ENCODE peak calls at places on chromosomes 6 and 20, in eight cellular contexts. V is A549; S is uterus; L is CD8-positive, alpha-beta T cell; F is HL-60; E is AG04450; H is Calu3; A is mucosa of descending colon. K is an unnamed sample.

GRCh38 chr6:51936941-51937340 is 150.5 kb downstream of the PKHD1 start:
- DNase-seq in E (no peak), F (no peak), L (no peak), V (no peak), A (no peak), S (no peak), H (no peak), K (no peak)

GRCh38 chr20:3753098-3753497 is 14.5 kb downstream of the ADISSP start:
- DNase-seq in F (no peak), E (peak; percentile 43), S (peak; percentile 62), L (peak; percentile 37), A (no peak), H (peak; percentile 50), V (peak; percentile 85), K (no peak)

GRCh38 chr6:26743941-26744699 is 84.6 kb upstream of the ZNF322 start:
- DNase-seq in F (no peak), V (peak; percentile 21), A (no peak), S (no peak), E (no peak), L (no peak), H (no peak), K (no peak)

GRCh38 chr6:40774932-40775331 is 187.8 kb upstream of the LRFN2 start:
- DNase-seq in E (no peak), A (no peak), S (no peak), H (no peak), V (peak; percentile 5), L (no peak), F (no peak), K (no peak)

GRCh38 chr6:159910342-159910741 is 19.6 kb downstream of the MAS1 start:
- DNase-seq in S (no peak), E (no peak), F (no peak), H (no peak), L (no peak), A (no peak), V (no peak), K (no peak)

GRCh38 chr6:146912730-146913680 is 291.2 kb upstream of the STXBP5 start:
- DNase-seq in V (no peak), E (no peak), F (peak; percentile 22), H (no peak), A (no peak), S (no peak), L (no peak), K (no peak)

GRCh38 chr6:111718326-111718725 is 112.6 kb upstream of the TRAF3IP2 start:
- DNase-seq in E (no peak), S (no peak), L (no peak), H (no peak), F (no peak), V (no peak), A (no peak), K (no peak)

GRCh38 chr6:3825851-3826581 is 23.2 kb upstream of the FAM50B start:
- DNase-seq in V (peak; percentile 86), F (no peak), E (peak; percentile 90), L (no peak), S (peak; percentile 92), H (peak; percentile 86), A (peak; percentile 85), K (peak; percentile 86)

GRCh38 chr6:110728501-110728900 is 86.8 kb downstream of the CDK19 start:
- DNase-seq in V (no peak), H (no peak), F (no peak), L (no peak), S (no peak), E (no peak), A (no peak), K (no peak)

GRCh38 chr6:44446626-44447297 is 59.3 kb downstream of the CDC5L start:
- DNase-seq in S (no peak), E (peak; percentile 34), A (no peak), H (no peak), F (no peak), V (no peak), L (no peak), K (no peak)

GRCh38 chr6:135087803-135088202 is 33.2 kb upstream of the HBS1L start:
- DNase-seq in V (no peak), A (no peak), F (no peak), L (peak; percentile 6), S (no peak), E (no peak), H (no peak), K (no peak)

GRCh38 chr20:57656821-57657536 is 36.8 kb upstream of the ZBP1 start:
- DNase-seq in E (no peak), V (no peak), L (no peak), S (peak; percentile 12), H (peak; percentile 2), F (no peak), A (peak; percentile 38), K (peak; percentile 3)

GRCh38 chr20:13996265-13996664 is 949 bp downstream of the MACROD2 start:
- DNase-seq in A (no peak), E (no peak), L (no peak), S (no peak), H (no peak), V (no peak), F (no peak), K (no peak)

GRCh38 chr6:136525586-136526195 is 24.5 kb downstream of the MAP7 start:
- DNase-seq in E (no peak), L (no peak), V (peak; percentile 64), A (no peak), S (no peak), H (no peak), F (no peak), K (no peak)

GRCh38 chr6:169838291-169839028 is 87.0 kb downstream of the ERMARD start:
- DNase-seq in V (no peak), L (no peak), A (no peak), E (no peak), F (no peak), S (no peak), H (no peak), K (no peak)

GRCh38 chr6:80548496-80548895 is 442.0 kb downstream of the BCKDHB start:
- DNase-seq in L (no peak), S (no peak), A (no peak), H (no peak), V (no peak), F (no peak), E (no peak), K (no peak)

GRCh38 chr20:45117581-45117980 is 2.6 kb upstream of the WFDC5 start:
- DNase-seq in V (no peak), F (no peak), L (no peak), E (no peak), S (no peak), A (no peak), H (no peak), K (no peak)

GRCh38 chr20:41746635-41747034 is 128.5 kb upstream of the CHD6 start:
- DNase-seq in V (no peak), E (no peak), L (no peak), F (no peak), S (no peak), A (no peak), H (no peak), K (no peak)
- TF ChIP-seq CTCF in V (no peak), E (peak; percentile 2), L (no peak), F (no peak), S (no peak), A (no peak), H (peak; percentile 21), K (no peak)

DNA sequence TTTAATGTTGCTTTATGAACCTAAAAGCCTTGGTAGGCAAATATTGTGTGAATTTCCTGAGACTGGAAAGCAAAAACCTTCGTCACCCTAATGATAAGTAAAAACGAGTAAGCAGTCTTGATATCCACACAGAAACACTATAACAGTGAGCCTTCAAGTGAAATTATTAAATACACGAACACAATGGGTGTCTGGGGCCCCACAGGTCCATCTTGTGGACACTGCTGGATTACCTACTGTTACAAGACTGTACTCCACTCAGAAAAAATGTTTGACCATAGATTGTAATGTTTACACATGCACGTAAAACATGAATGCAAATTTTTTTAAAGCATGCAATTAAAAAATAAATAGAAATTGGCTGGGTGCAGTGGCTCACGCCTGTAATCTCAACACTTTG is 466.9 kb downstream of the CD83 start:
- DNase-seq in E (no peak), V (peak; percentile 27), F (no peak), L (no peak), S (no peak), A (no peak), H (no peak), K (no peak)
- TF ChIP-seq CTCF in E (peak; percentile 14), V (no peak), F (no peak), L (no peak), S (no peak), A (no peak), H (no peak), K (peak; percentile 49)

DNA sequence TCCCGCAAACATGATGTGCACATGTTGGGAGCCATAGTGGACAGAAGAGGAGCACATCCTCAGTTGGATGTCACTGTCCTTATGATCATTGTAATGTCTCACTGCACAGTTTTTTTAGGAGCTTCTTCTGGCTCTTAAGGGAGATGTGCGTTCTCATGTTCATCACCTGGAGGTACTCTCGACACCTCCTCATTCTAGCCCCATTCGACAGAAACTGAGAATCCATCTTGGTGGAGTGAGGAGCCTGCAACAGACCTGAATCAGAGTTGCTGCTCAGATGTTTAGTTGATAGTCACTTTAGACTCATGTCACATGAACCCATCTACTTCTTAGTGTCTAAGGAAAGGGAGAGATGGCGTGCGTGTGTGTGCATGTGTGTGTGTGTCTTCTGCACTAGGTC is 2.3 kb upstream of the BMP6 start:
- DNase-seq in S (no peak), F (no peak), H (no peak), L (no peak), A (no peak), E (no peak), V (no peak), K (no peak)
- TF ChIP-seq CTCF in S (no peak), F (no peak), H (no peak), L (no peak), A (no peak), E (no peak), V (no peak), K (no peak)

GRCh38 chr6:101110814-101111213 is 229.7 kb upstream of the ASCC3 start:
- DNase-seq in F (no peak), V (no peak), E (no peak), L (no peak), H (no peak), S (no peak), A (no peak), K (no peak)

GRCh38 chr6:101113468-101114260 is 232.5 kb upstream of the ASCC3 start:
- DNase-seq in V (no peak), S (no peak), E (no peak), A (no peak), H (no peak), L (no peak), F (no peak), K (no peak)

GRCh38 chr6:101116337-101116736 is 235.2 kb upstream of the ASCC3 start:
- DNase-seq in L (no peak), S (no peak), A (no peak), H (no peak), V (no peak), F (no peak), E (no peak), K (no peak)

GRCh38 chr6:101117397-101118185 is 236.5 kb upstream of the ASCC3 start:
- DNase-seq in V (peak; percentile 4), S (no peak), A (peak; percentile 55), E (no peak), H (peak; percentile 18), L (no peak), F (no peak), K (peak; percentile 5)

DNA sequence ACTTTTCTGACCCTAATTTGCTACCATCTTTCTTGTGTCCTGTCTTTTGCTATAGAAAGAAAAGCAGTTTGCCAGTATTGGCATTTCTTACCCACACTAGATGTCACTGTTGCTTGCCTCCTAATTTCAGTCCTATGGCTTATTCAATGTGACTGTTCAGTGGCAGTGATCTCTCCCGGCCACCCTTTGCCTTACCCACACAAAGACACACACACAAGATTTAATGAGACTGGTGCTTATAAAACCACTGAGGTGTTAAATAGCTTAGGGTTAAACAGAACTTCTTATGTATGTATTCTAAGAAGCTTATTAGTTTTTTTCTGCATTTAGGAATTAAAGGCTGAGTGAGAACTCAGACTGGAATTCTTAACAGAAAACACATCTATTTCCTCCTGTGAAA is 233.6 kb upstream of the ASCC3 start:
- DNase-seq in V (peak; percentile 20), A (no peak), H (peak; percentile 26), E (no peak), S (no peak), F (no peak), L (no peak), K (no peak)
- TF ChIP-seq CTCF in V (peak; percentile 36), A (no peak), H (no peak), E (peak; percentile 47), S (no peak), F (peak; percentile 18), L (no peak), K (peak; percentile 54)